ENCODE peak calls at places on chromosomes 4 and X, in five cellular contexts. One of them, this sample, is unnamed.

GRCh38 chrX:94831364-94831763 is 1157.4 kb downstream of the FAM133A start:
- DNase-seq in tibial artery: no peak
- DNase-seq in HCT116: no peak
- DNase-seq in psoas muscle: no peak
- DNase-seq in colonic mucosa: no peak
- DNase-seq in this sample: no peak

GRCh38 chr4:127856485-127857447 is 23.9 kb upstream of the PLK4 start:
- DNase-seq in tibial artery: no peak
- DNase-seq in HCT116: no peak
- DNase-seq in psoas muscle: no peak
- DNase-seq in colonic mucosa: no peak
- DNase-seq in this sample: no peak

GRCh38 chr4:10180927-10181744 is 64.5 kb upstream of the WDR1 start:
- DNase-seq in tibial artery: no peak
- DNase-seq in HCT116: no peak
- DNase-seq in psoas muscle: no peak
- DNase-seq in colonic mucosa: no peak
- DNase-seq in this sample: no peak

GRCh38 chr4:89000844-89001360 is 56.1 kb downstream of the FAM13A start:
- DNase-seq in tibial artery: no peak
- DNase-seq in HCT116: no peak
- DNase-seq in psoas muscle: no peak
- DNase-seq in colonic mucosa: peak; percentile 45
- DNase-seq in this sample: no peak

GRCh38 chr4:94588900-94589693 is 137.4 kb downstream of the PDLIM5 start:
- DNase-seq in tibial artery: no peak
- DNase-seq in HCT116: no peak
- DNase-seq in psoas muscle: no peak
- DNase-seq in colonic mucosa: no peak
- DNase-seq in this sample: no peak

GRCh38 chr4:122746485-122746965 is 14.0 kb downstream of the BBS12 start:
- DNase-seq in tibial artery: no peak
- DNase-seq in HCT116: no peak
- DNase-seq in psoas muscle: no peak
- DNase-seq in colonic mucosa: no peak
- DNase-seq in this sample: no peak

GRCh38 chr4:122045533-122045932 is 93.7 kb upstream of the TRPC3 start:
- DNase-seq in tibial artery: no peak
- DNase-seq in HCT116: peak; percentile 62
- DNase-seq in psoas muscle: no peak
- DNase-seq in colonic mucosa: no peak
- DNase-seq in this sample: no peak

GRCh38 chr4:162115323-162115722 is 48.5 kb downstream of the FSTL5 start:
- DNase-seq in tibial artery: no peak
- DNase-seq in HCT116: no peak
- DNase-seq in psoas muscle: no peak
- DNase-seq in colonic mucosa: no peak
- DNase-seq in this sample: no peak

GRCh38 chr4:37802068-37802666 is 24.3 kb upstream of the PGM2 start:
- DNase-seq in tibial artery: peak; percentile 23
- DNase-seq in HCT116: peak; percentile 86
- DNase-seq in psoas muscle: peak; percentile 25
- DNase-seq in colonic mucosa: peak; percentile 68
- DNase-seq in this sample: no peak

GRCh38 chrX:84737471-84737871 is 235.2 kb upstream of the HDX start:
- DNase-seq in tibial artery: peak; percentile 43
- DNase-seq in HCT116: no peak
- DNase-seq in psoas muscle: no peak
- DNase-seq in colonic mucosa: no peak
- DNase-seq in this sample: no peak

GRCh38 chrX:39891781-39892180 is 206.0 kb downstream of the BCOR start:
- DNase-seq in tibial artery: no peak
- DNase-seq in HCT116: no peak
- DNase-seq in psoas muscle: no peak
- DNase-seq in colonic mucosa: no peak
- DNase-seq in this sample: no peak

GRCh38 chr4:19807505-19807904 is 444.2 kb upstream of the SLIT2 start:
- DNase-seq in tibial artery: no peak
- DNase-seq in HCT116: no peak
- DNase-seq in psoas muscle: no peak
- DNase-seq in colonic mucosa: no peak
- DNase-seq in this sample: no peak

GRCh38 chrX:23554304-23554703 is 113.0 kb upstream of the PRDX4 start:
- DNase-seq in tibial artery: no peak
- DNase-seq in HCT116: peak; percentile 22
- DNase-seq in psoas muscle: no peak
- DNase-seq in colonic mucosa: no peak
- DNase-seq in this sample: no peak

GRCh38 chr4:25103423-25103822 is 56.8 kb downstream of the SEPSECS start:
- DNase-seq in tibial artery: no peak
- DNase-seq in HCT116: no peak
- DNase-seq in psoas muscle: peak; percentile 23
- DNase-seq in colonic mucosa: no peak
- DNase-seq in this sample: no peak

GRCh38 chr4:153809916-153810810 is 21.3 kb upstream of the SFRP2 start:
- DNase-seq in tibial artery: no peak
- DNase-seq in HCT116: no peak
- DNase-seq in psoas muscle: no peak
- DNase-seq in colonic mucosa: no peak
- DNase-seq in this sample: no peak

GRCh38 chrX:145394344-145394743 is 147.0 kb downstream of the SPANXN1 start:
- DNase-seq in tibial artery: no peak
- DNase-seq in HCT116: no peak
- DNase-seq in psoas muscle: no peak
- DNase-seq in colonic mucosa: no peak
- DNase-seq in this sample: no peak

GRCh38 chrX:145396612-145397011 is 149.3 kb downstream of the SPANXN1 start:
- DNase-seq in tibial artery: no peak
- DNase-seq in HCT116: no peak
- DNase-seq in psoas muscle: no peak
- DNase-seq in colonic mucosa: no peak
- DNase-seq in this sample: no peak

DNA sequence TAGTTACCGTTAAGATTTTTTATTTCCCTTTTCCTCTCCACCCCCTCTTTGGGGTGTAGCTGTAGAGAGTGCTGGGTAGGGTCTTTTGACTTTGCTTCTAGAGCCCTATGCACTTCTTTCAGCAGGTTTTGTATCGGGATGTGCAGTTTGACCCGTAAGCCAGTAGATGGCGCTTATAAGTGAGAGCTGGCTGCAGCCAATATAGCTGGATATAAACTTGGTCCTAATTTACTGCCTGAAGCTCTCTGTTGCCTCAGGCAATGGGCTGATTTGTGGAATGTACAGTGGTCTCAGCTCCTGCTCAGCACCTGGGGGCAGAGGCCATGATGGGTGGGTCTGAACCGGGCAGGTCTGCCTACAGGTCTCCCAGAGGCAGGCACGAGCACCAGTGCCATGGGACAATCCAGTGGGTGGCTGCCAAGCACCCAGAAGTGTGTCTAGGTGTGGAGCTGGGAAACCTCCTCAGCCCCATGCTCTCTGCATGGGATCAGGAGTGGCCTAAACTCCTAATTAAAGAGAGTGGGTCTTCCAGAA is 146.5 kb downstream of the SPANXN1 start:
- DNase-seq in tibial artery: no peak
- DNase-seq in HCT116: no peak
- DNase-seq in psoas muscle: no peak
- DNase-seq in colonic mucosa: no peak
- DNase-seq in this sample: no peak
- TF ChIP-seq CTCF in tibial artery: no peak
- TF ChIP-seq CTCF in HCT116: no peak
- TF ChIP-seq CTCF in psoas muscle: no peak
- TF ChIP-seq CTCF in colonic mucosa: peak; percentile 31
- TF ChIP-seq CTCF in this sample: no peak

GRCh38 chrX:140229187-140229586 is 263.9 kb upstream of the CXorf66 start:
- DNase-seq in tibial artery: no peak
- DNase-seq in HCT116: no peak
- DNase-seq in psoas muscle: no peak
- DNase-seq in colonic mucosa: no peak
- DNase-seq in this sample: no peak
- H3K27me3 ChIP-seq in tibial artery: no peaks in the 10 kb centered on the region
- H3K27me3 ChIP-seq in HCT116: no peaks in the 10 kb centered on the region
- H3K27me3 ChIP-seq in psoas muscle: no peaks in the 10 kb centered on the region
- H3K27me3 ChIP-seq in colonic mucosa: no peaks in the 10 kb centered on the region
- H3K27me3 ChIP-seq in this sample: no peaks in the 10 kb centered on the region

GRCh38 chr4:112266823-112267222 is 18.9 kb downstream of the TIFA start:
- DNase-seq in tibial artery: no peak
- DNase-seq in HCT116: no peak
- DNase-seq in psoas muscle: no peak
- DNase-seq in colonic mucosa: no peak
- DNase-seq in this sample: no peak
- TF ChIP-seq CTCF in tibial artery: peak; percentile 37
- TF ChIP-seq CTCF in HCT116: peak; percentile 53
- TF ChIP-seq CTCF in psoas muscle: peak; percentile 53
- TF ChIP-seq CTCF in colonic mucosa: peak; percentile 30
- TF ChIP-seq CTCF in this sample: peak; percentile 37

DNA sequence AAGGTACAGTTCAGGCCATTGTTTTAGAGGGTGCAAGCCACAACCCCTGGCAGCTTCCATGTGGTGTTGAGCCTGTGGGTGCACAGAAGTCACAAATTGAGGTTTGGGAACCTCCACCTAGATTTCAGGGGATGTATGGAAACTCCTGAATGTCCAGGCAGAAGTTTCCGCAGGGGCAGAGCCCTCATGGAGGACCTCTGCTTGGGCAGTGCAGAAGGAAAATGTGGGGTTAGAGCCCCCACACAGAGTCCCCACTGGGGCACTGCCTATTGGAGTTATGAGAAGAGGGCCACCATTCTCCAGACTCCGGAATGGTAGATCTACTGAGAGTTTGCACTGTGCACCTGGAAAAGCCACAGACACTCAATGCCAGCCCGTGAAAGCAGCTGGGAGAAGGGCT is 242.0 kb upstream of the ACTRT1 start:
- DNase-seq in tibial artery: no peak
- DNase-seq in HCT116: no peak
- DNase-seq in psoas muscle: no peak
- DNase-seq in colonic mucosa: no peak
- DNase-seq in this sample: no peak
- H3K27me3 ChIP-seq in tibial artery: no peaks in the 10 kb centered on the region
- H3K27me3 ChIP-seq in HCT116: no peaks in the 10 kb centered on the region
- H3K27me3 ChIP-seq in psoas muscle: no peaks in the 10 kb centered on the region
- H3K27me3 ChIP-seq in colonic mucosa: no peaks in the 10 kb centered on the region
- H3K27me3 ChIP-seq in this sample: no peaks in the 10 kb centered on the region

GRCh38 chr4:40939826-40940225 is 190.1 kb downstream of the NSUN7 start:
- DNase-seq in tibial artery: no peak
- DNase-seq in HCT116: no peak
- DNase-seq in psoas muscle: no peak
- DNase-seq in colonic mucosa: no peak
- DNase-seq in this sample: no peak
- TF ChIP-seq CTCF in tibial artery: no peak
- TF ChIP-seq CTCF in HCT116: no peak
- TF ChIP-seq CTCF in psoas muscle: no peak
- TF ChIP-seq CTCF in colonic mucosa: no peak
- TF ChIP-seq CTCF in this sample: no peak

GRCh38 chrX:51459125-51459524 is 37.3 kb downstream of the NUDT11 start:
- DNase-seq in tibial artery: no peak
- DNase-seq in HCT116: peak; percentile 18
- DNase-seq in psoas muscle: no peak
- DNase-seq in colonic mucosa: peak; percentile 21
- DNase-seq in this sample: no peak
- H3K27me3 ChIP-seq in tibial artery: no peaks in the 10 kb centered on the region
- H3K27me3 ChIP-seq in HCT116: no peaks in the 10 kb centered on the region
- H3K27me3 ChIP-seq in psoas muscle: peaks cover 20% of the 10 kb centered on the region
- H3K27me3 ChIP-seq in colonic mucosa: no peaks in the 10 kb centered on the region
- H3K27me3 ChIP-seq in this sample: no peaks in the 10 kb centered on the region

DNA sequence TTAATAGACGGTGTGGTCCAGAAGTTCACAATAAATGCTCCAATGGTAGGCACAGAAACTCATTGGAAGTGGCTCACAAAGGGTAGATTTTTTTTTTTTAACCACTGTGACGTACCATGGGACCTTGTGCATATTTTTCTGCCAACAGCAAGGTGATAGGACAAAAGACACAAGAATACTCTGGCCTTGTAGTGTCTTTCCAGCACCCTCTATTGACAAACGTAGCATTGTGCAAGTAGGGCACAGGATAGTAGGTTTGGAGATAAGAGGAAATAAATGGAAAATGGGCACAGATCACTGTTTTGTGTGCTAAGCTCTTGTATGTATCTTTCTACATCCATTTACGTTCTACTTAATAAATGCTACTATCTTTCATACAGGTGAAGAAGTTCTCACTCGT is 2054.9 kb downstream of the PCDH7 start:
- DNase-seq in tibial artery: no peak
- DNase-seq in HCT116: peak; percentile 69
- DNase-seq in psoas muscle: no peak
- DNase-seq in colonic mucosa: no peak
- DNase-seq in this sample: no peak
- TF ChIP-seq CTCF in tibial artery: no peak
- TF ChIP-seq CTCF in HCT116: peak; percentile 40
- TF ChIP-seq CTCF in psoas muscle: no peak
- TF ChIP-seq CTCF in colonic mucosa: no peak
- TF ChIP-seq CTCF in this sample: no peak